ENCODE peak calls at places on chromosomes 3 and 15, in four cellular contexts. W is psoas muscle, O is B cell, M is omental fat pad. A is an unnamed sample.

GRCh38 chr3:157174265-157174615 is 14.3 kb upstream of the CCNL1 start:
- DNase-seq in M (no peak), O (no peak), W (no peak), A (no peak)

GRCh38 chr3:111521881-111522280 is 20.1 kb upstream of the CD96 start:
- DNase-seq in O (no peak), W (no peak), M (no peak), A (no peak)

GRCh38 chr3:52827441-52827840 is 3.0 kb downstream of the ITIH4 start:
- DNase-seq in M (no peak), O (no peak), W (no peak), A (no peak)

GRCh38 chr3:129597087-129597791 is 9.2 kb downstream of the PLXND1 start:
- DNase-seq in O (no peak), W (no peak), M (no peak), A (no peak)

GRCh38 chr3:62109534-62109933 is 263.8 kb downstream of the FEZF2 start:
- DNase-seq in O (no peak), W (peak; percentile 59), M (no peak), A (no peak)

GRCh38 chr3:160343132-160343531 is 55.9 kb downstream of the IFT80 start:
- DNase-seq in O (peak; percentile 1), M (no peak), W (no peak), A (no peak)

GRCh38 chr3:173396191-173397041 is 1.1 kb upstream of the NLGN1 start:
- DNase-seq in M (no peak), W (no peak), O (no peak), A (peak; percentile 12)

GRCh38 chr3:5194801-5195509 is 7.4 kb downstream of the EDEM1 start:
- DNase-seq in W (no peak), M (no peak), O (peak; percentile 28), A (no peak)

GRCh38 chr15:45262906-45263456 is 10.9 kb downstream of the SLC28A2 start:
- DNase-seq in W (no peak), O (no peak), M (no peak), A (no peak)

GRCh38 chr3:161203485-161204098 is 17.5 kb upstream of the NMD3 start:
- DNase-seq in O (no peak), M (no peak), W (no peak), A (peak; percentile 17)

GRCh38 chr3:177338697-177339219 is 141.5 kb upstream of the TBL1XR1 start:
- DNase-seq in M (no peak), O (no peak), W (no peak), A (no peak)

DNA sequence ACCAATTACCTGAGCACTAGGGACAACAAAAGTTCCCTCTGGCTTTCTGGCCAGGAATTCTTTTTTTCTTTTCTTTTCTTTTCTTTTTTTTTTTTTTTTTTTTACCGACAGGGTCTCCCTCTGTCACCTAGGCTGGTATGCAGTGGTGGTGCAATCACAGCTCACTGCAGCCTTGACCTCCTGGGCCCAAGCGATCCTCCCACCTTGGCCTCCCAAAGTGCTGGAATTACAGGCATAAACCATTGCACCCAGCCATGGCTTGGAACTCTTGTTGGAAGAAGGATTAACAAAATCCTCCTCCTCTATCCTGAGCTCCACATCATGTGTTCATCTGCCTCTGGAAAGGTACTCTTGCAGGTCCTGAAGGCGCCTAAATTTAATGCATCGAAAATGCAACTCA is 2.9 kb upstream of the LTF start:
- DNase-seq in M (no peak), W (no peak), O (no peak), A (no peak)
- TF ChIP-seq CTCF in M (no peak), W (no peak), O (no peak), A (no peak)

GRCh38 chr3:149153402-149153801 is 24.0 kb downstream of the HPS3 start:
- DNase-seq in W (no peak), M (no peak), O (no peak), A (no peak)
- TF ChIP-seq CTCF in W (no peak), M (no peak), O (no peak), A (no peak)

GRCh38 chr3:115783938-115784738 is 160.8 kb downstream of the GAP43 start:
- DNase-seq in M (peak; percentile 74), O (peak; percentile 95), W (peak; percentile 90), A (peak; percentile 90)
- TF ChIP-seq CTCF in M (no peak), O (peak; percentile 95), W (peak; percentile 98), A (peak; percentile 99)

DNA sequence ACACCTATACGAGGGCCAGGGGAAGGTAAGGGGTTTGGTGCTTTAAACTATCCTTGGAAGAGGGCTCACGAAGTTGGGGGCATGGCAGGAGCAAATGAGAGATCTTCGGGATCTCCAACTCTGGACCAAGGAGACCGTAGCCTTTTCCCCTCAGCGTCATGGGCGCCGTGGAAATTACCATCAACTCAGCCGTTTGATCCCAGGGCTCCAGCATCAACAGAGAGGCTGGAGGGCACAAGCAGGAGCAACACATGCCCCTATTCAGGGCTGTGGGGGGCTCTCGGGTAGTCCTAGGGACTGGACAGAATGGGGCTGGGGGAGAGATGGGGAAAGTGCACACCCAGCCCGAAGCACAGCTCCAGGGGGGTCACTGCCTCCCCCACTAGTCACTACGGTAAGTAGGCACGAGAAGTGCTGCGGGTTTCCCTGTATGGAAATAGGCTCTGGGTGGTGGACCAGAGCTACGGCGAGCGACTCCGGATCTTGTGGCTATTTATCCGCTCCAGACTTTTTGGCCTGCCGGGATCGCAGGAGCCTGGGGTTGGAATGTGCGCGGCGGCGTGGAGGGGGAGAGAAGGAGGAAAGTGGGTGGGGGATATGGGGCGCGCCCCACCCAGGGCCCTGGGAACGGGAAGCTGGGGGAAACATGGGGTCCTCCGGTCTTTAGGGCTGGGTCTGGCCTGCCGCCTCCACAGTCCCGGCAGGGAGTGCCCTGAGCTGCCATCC is 539 bp upstream of the LAMB2 start:
- DNase-seq in O (no peak), W (peak; percentile 86), M (peak; percentile 59), A (no peak)
- TF ChIP-seq CTCF in O (no peak), W (no peak), M (no peak), A (no peak)

GRCh38 chr3:171145866-171146265 is 119.3 kb upstream of the SLC2A2 start:
- DNase-seq in M (no peak), W (no peak), O (no peak), A (no peak)

GRCh38 chr3:171155122-171155700 is 128.7 kb upstream of the SLC2A2 start:
- DNase-seq in W (no peak), M (no peak), O (no peak), A (no peak)

GRCh38 chr3:171150945-171151344 is 124.4 kb upstream of the SLC2A2 start:
- DNase-seq in W (no peak), M (no peak), O (no peak), A (no peak)

GRCh38 chr3:171149717-171150116 is 123.2 kb upstream of the SLC2A2 start:
- DNase-seq in W (no peak), M (no peak), O (no peak), A (no peak)
- TF ChIP-seq CTCF in W (no peak), M (no peak), O (no peak), A (no peak)

DNA sequence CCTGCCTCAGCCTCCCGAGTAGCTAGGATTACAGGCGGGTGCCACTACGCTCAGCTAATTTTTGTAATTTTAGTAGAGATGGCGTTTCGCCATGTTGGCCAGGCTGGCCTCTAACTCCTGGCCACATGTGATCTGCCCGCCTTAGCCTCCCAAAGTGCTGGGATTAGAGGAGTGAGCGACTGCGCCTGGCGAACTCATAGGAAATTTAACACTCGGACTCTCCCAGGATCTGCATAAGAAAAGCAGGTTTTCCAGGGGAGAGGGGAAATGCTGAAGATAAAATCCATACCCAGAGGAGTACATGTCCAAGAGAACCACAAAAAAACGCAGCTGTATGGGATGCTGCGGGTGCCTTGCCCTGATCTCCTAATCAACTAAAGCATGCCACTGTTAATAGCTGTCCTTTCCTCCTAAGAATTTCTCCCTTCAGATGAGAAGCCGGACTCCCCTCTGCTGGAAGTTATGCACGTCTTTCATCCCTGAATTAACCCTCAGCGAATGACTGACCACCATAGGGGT is 25.3 kb upstream of the TGFBR2 start:
- DNase-seq in O (no peak), M (no peak), W (no peak), A (no peak)
- TF ChIP-seq CTCF in O (no peak), M (no peak), W (no peak), A (no peak)

GRCh38 chr3:146577662-146578061 is 27.5 kb downstream of the PLSCR5 start:
- DNase-seq in O (peak; percentile 60), W (no peak), M (no peak), A (no peak)
- TF ChIP-seq CTCF in O (peak; percentile 83), W (peak; percentile 38), M (no peak), A (peak; percentile 38)